ENCODE peak calls at places on chromosomes 11 and 22, in five cellular contexts. R, M, B, H and X are unnamed samples.

GRCh38 chr11:59221438-59221837 is 8.7 kb upstream of the MPEG1 start:
- DNase-seq in R (no peak), M (no peak), B (peak; percentile 4), H (no peak), X (no peak)

GRCh38 chr11:2097356-2097997 is 41.7 kb downstream of the IGF2 start:
- DNase-seq in R (no peak), M (no peak), B (no peak), H (peak; percentile 90), X (no peak)

GRCh38 chr22:41595703-41596102 is 6.1 kb upstream of the PMM1 start:
- DNase-seq in R (no peak), M (no peak), B (no peak), H (no peak), X (no peak)

GRCh38 chr11:60809691-60810090 is 24.6 kb downstream of the MS4A10 start:
- DNase-seq in R (no peak), M (no peak), B (no peak), H (no peak), X (no peak)

GRCh38 chr22:46933526-46933925 is 171.1 kb downstream of the TBC1D22A start:
- DNase-seq in R (no peak), M (no peak), B (no peak), H (no peak), X (no peak)

GRCh38 chr11:45659031-45659817 is 6.2 kb downstream of the CHST1 start:
- DNase-seq in R (no peak), M (no peak), B (no peak), H (no peak), X (no peak)

GRCh38 chr11:6548121-6548520 is 51.0 kb downstream of the DNHD1 start:
- DNase-seq in R (no peak), M (no peak), B (no peak), H (no peak), X (no peak)

GRCh38 chr22:27984723-27985122 is 65.7 kb upstream of the PITPNB start:
- DNase-seq in R (no peak), M (no peak), B (no peak), H (no peak), X (no peak)

GRCh38 chr11:73320786-73321325 is 12.8 kb downstream of the ARHGEF17 start:
- DNase-seq in R (no peak), M (no peak), B (no peak), H (no peak), X (no peak)

GRCh38 chr11:75603791-75604736 is 42.0 kb downstream of the SERPINH1 start:
- DNase-seq in R (no peak), M (no peak), B (no peak), H (no peak), X (no peak)

GRCh38 chr11:106794058-106794457 is 224.2 kb downstream of the GUCY1A2 start:
- DNase-seq in R (no peak), M (no peak), B (no peak), H (no peak), X (no peak)

GRCh38 chr11:13891911-13892310 is 70.6 kb upstream of the SPON1 start:
- DNase-seq in R (no peak), M (no peak), B (no peak), H (no peak), X (no peak)

GRCh38 chr22:27844656-27845602 is 43.4 kb upstream of the MN1 start:
- DNase-seq in R (no peak), M (no peak), B (no peak), H (no peak), X (no peak)

GRCh38 chr11:91822805-91823204 is 401.8 kb upstream of the FAT3 start:
- DNase-seq in R (no peak), M (no peak), B (no peak), H (no peak), X (no peak)

GRCh38 chr11:77771135-77771534 is 49.4 kb downstream of the RSF1 start:
- DNase-seq in R (no peak), M (no peak), B (no peak), H (no peak), X (no peak)

GRCh38 chr22:27583930-27584329 is 217.6 kb downstream of the MN1 start:
- DNase-seq in R (no peak), M (no peak), B (no peak), H (no peak), X (no peak)

GRCh38 chr11:120335596-120335927 is 651 bp upstream of the ARHGEF12 start:
- DNase-seq in R (no peak), M (no peak), B (no peak), H (no peak), X (no peak)

GRCh38 chr11:86741489-86742435 is 58.6 kb upstream of the PRSS23 start:
- DNase-seq in R (no peak), M (no peak), B (peak; percentile 94), H (peak; percentile 81), X (no peak)

GRCh38 chr11:32312206-32312817 is 123.0 kb downstream of the WT1 start:
- DNase-seq in R (no peak), M (no peak), B (peak; percentile 67), H (no peak), X (no peak)

GRCh38 chr11:8092587-8093424 is 11.8 kb downstream of the TUB start:
- DNase-seq in R (peak; percentile 90), M (peak; percentile 56), B (peak; percentile 66), H (peak; percentile 58), X (peak; percentile 41)

GRCh38 chr22:40036591-40037225 is 42.0 kb downstream of the FAM83F start:
- DNase-seq in R (peak; percentile 70), M (peak; percentile 62), B (peak; percentile 82), H (peak; percentile 64), X (peak; percentile 47)

GRCh38 chr22:40534379-40535188 is 101.9 kb downstream of the MRTFA start:
- DNase-seq in R (no peak), M (no peak), B (no peak), H (no peak), X (peak; percentile 60)

GRCh38 chr22:25360891-25361645 is 141.6 kb downstream of the CRYBB2 start:
- DNase-seq in R (no peak), M (no peak), B (no peak), H (no peak), X (no peak)

GRCh38 chr22:37275134-37275533 is 7.2 kb upstream of the CYTH4 start:
- DNase-seq in R (no peak), M (no peak), B (no peak), H (no peak), X (no peak)

GRCh38 chr11:73942030-73942429 is 8.8 kb upstream of the DNAJB13 start:
- DNase-seq in R (no peak), M (no peak), B (no peak), H (no peak), X (no peak)

GRCh38 chr11:22049276-22049675 is 143.6 kb upstream of the ANO5 start:
- DNase-seq in R (no peak), M (no peak), B (peak; percentile 9), H (no peak), X (no peak)

GRCh38 chr22:20015971-20016733 is 471 bp downstream of the ARVCF start:
- DNase-seq in R (peak; percentile 71), M (no peak), B (peak; percentile 12), H (peak; percentile 27), X (no peak)

GRCh38 chr11:114075891-114076441 is 16.5 kb downstream of the ZBTB16 start:
- DNase-seq in R (peak; percentile 72), M (peak; percentile 6), B (peak; percentile 30), H (peak; percentile 15), X (no peak)
- TF ChIP-seq REST in R (no peak), M (no peak), B (no peak), H (no peak), X (no peak)

GRCh38 chr11:3836903-3837302 is 3.9 kb downstream of the RHOG start:
- DNase-seq in R (no peak), M (no peak), B (no peak), H (no peak), X (peak; percentile 86)

GRCh38 chr11:3834349-3835099 is 6.2 kb downstream of the RHOG start:
- DNase-seq in R (no peak), M (no peak), B (no peak), H (no peak), X (peak; percentile 88)

GRCh38 chr11:3833461-3833860 is 7.3 kb downstream of the RHOG start:
- DNase-seq in R (no peak), M (no peak), B (no peak), H (no peak), X (no peak)

GRCh38 chr11:3835752-3836151 is 5.0 kb downstream of the RHOG start:
- DNase-seq in R (no peak), M (no peak), B (no peak), H (no peak), X (peak; percentile 52)

DNA sequence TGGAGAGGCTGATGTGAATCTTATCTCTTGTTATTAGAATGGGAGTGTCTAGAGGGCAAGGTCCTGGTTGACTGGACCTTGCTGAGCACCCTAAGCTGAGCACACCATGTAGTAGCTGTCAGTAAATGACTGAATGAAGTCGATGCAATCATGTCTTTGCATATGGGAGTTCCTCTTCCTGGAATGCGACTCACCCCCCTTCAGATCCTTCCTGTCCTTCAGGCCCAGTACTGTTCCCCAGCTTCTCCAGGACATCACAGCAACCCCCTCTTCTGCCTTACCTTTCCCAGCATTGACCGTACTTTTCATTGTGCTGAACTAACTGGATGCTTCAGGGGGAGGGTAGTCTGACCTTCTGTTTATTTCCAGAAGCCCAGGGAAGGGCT is 5.7 kb downstream of the RHOG start:
- DNase-seq in R (no peak), M (no peak), B (no peak), H (no peak), X (peak; percentile 69)
- H3K27ac ChIP-seq in R (no peak overlapping the region), M (no peak overlapping the region), B (no peak overlapping the region), H (no peak overlapping the region), X (peak overlapping the region; percentile 93)

GRCh38 chr11:69297225-69297925 is 3.4 kb downstream of the MYEOV start:
- DNase-seq in R (peak; percentile 89), M (peak; percentile 97), B (peak; percentile 97), H (peak; percentile 89), X (peak; percentile 100)
- H3K4me3 ChIP-seq in R (peak overlapping the region; percentile 9), M (peak overlapping the region; percentile 97), B (peak overlapping the region; percentile 69), H (no peak overlapping the region), X (no peak overlapping the region)

GRCh38 chr22:49616356-49617231 is 211.1 kb downstream of the BRD1 start:
- DNase-seq in R (no peak), M (no peak), B (no peak), H (no peak), X (no peak)
- TF ChIP-seq REST in R (no peak), M (no peak), B (no peak), H (no peak), X (no peak)

DNA sequence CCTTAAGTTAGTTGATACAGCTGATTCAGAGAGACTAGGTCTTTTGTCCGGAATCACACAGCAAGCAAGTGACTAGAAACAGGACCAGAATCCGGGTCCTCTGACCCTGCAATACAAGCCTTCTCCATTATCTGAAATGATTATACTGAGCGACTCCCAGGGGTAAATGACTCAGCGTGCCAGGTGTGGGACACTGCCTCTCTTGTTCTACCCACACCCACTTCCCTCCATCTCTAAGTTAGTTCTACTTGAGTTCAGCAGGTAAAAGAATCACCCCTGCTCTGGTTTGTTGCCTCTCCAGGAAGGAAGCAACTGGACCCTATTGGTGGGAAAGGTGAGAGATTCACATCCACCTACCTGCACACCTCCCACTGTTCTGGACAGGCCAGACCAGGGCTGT is 156.9 kb downstream of the DBX1 start:
- DNase-seq in R (no peak), M (no peak), B (no peak), H (no peak), X (no peak)
- H3K27ac ChIP-seq in R (no peak overlapping the region), M (no peak overlapping the region), B (peak overlapping the region; percentile 81), H (peak overlapping the region; percentile 86), X (no peak overlapping the region)